ENCODE peak calls at places on chromosomes 6 and 20, in eight cellular contexts. S is fibroblast of mammary gland; L is CD4-positive, CD25-positive, alpha-beta regulatory T cell; N is stimulated activated CD4-positive, alpha-beta T cell treated with anti-CD3 and anti-CD28 coated beads, Interleukin-1b, Interleukin-23, amount 100 ng/mL, for 4 hours; M is body of pancreas; W is LoVo; F is CD4-positive, alpha-beta T cell; E is brain microvascular endothelial cell. B is an unnamed sample.

GRCh38 chr6:158646023-158646888 is 1.7 kb upstream of the DYNLT1 start:
- DNase-seq in S (no peak), L (no peak), N (no peak), M (no peak), W (no peak), F (no peak), E (no peak), B (no peak)

GRCh38 chr6:147821266-147821665 is 312.8 kb downstream of the SAMD5 start:
- DNase-seq in S (no peak), L (no peak), N (no peak), M (no peak), W (no peak), F (no peak), E (no peak), B (no peak)

GRCh38 chr20:56003966-56004365 is 1.4 kb downstream of the CBLN4 start:
- DNase-seq in S (no peak), L (no peak), N (no peak), M (no peak), W (no peak), F (no peak), E (no peak), B (no peak)

GRCh38 chr6:14135865-14136539 is 18.4 kb downstream of the CD83 start:
- DNase-seq in S (no peak), L (no peak), N (no peak), M (no peak), W (no peak), F (no peak), E (no peak), B (no peak)

GRCh38 chr6:77143659-77144447 is 319.4 kb downstream of the HTR1B start:
- DNase-seq in S (no peak), L (no peak), N (no peak), M (peak), W (no peak), F (no peak), E (no peak), B (no peak)

GRCh38 chr20:32168184-32168910 is 39.2 kb downstream of the PLAGL2 start:
- DNase-seq in S (peak), L (no peak), N (no peak), M (no peak), W (no peak), F (no peak), E (peak), B (no peak)

GRCh38 chr20:8545212-8545611 is 413.1 kb downstream of the PLCB1 start:
- DNase-seq in S (peak), L (no peak), N (no peak), M (no peak), W (no peak), F (no peak), E (peak), B (no peak)

GRCh38 chr6:38593419-38593818 is 46.3 kb downstream of the BTBD9 start:
- DNase-seq in S (peak), L (no peak), N (no peak), M (no peak), W (no peak), F (no peak), E (no peak), B (no peak)

GRCh38 chr6:13711384-13711725 is 280 bp downstream of the RANBP9 start:
- DNase-seq in S (no peak), L (peak), N (no peak), M (no peak), W (peak), F (no peak), E (peak), B (no peak)

GRCh38 chr6:64325093-64325492 is 689.5 kb downstream of the PHF3 start:
- DNase-seq in S (no peak), L (no peak), N (no peak), M (no peak), W (no peak), F (no peak), E (no peak), B (no peak)

GRCh38 chr6:147782302-147782701 is 273.8 kb downstream of the SAMD5 start:
- DNase-seq in S (peak), L (no peak), N (no peak), M (no peak), W (no peak), F (no peak), E (peak), B (no peak)

B was measured in iPS DF 6.9.